ENCODE peak calls at places on chromosomes 3 and 15, in seven cellular contexts. E is psoas muscle, G is cardiac muscle cell, B is esophagus squamous epithelium, A is mammary epithelial cell, T is choroid plexus epithelial cell, U is GM12865. R is an unnamed sample.

GRCh38 chr15:29442532-29442931 is 172.9 kb upstream of the NSMCE3 start:
- DNase-seq in E (no peak), G (no peak), B (no peak), A (no peak), T (no peak), U (no peak), R (no peak)

GRCh38 chr15:49675051-49675450 is 54.2 kb downstream of the DTWD1 start:
- DNase-seq in E (no peak), G (peak), B (no peak), A (peak), T (peak), U (no peak), R (no peak)

GRCh38 chr3:19229086-19229485 is 80.8 kb downstream of the KCNH8 start:
- DNase-seq in E (no peak), G (no peak), B (no peak), A (no peak), T (no peak), U (peak), R (no peak)

GRCh38 chr3:50617911-50618481 is 1.0 kb downstream of the MAPKAPK3 start:
- DNase-seq in E (peak), G (no peak), B (no peak), A (no peak), T (no peak), U (no peak), R (no peak)

GRCh38 chr3:49750056-49750455 is 26.3 kb upstream of the GMPPB start:
- DNase-seq in E (no peak), G (no peak), B (no peak), A (no peak), T (no peak), U (no peak), R (no peak)

GRCh38 chr3:172201136-172201989 is 162.0 kb downstream of the FNDC3B start:
- DNase-seq in E (peak), G (peak), B (no peak), A (peak), T (peak), U (no peak), R (no peak)

GRCh38 chr3:124282751-124283643 is 291.1 kb upstream of the ROPN1 start:
- DNase-seq in E (no peak), G (peak), B (no peak), A (no peak), T (no peak), U (no peak), R (no peak)

GRCh38 chr15:57922780-57923179 is 142.7 kb downstream of the ALDH1A2 start:
- DNase-seq in E (peak), G (peak), B (no peak), A (peak), T (peak), U (no peak), R (no peak)

GRCh38 chr15:73388256-73388781 is 19.6 kb upstream of the HCN4 start:
- DNase-seq in E (no peak), G (peak), B (no peak), A (peak), T (peak), U (no peak), R (no peak)

GRCh38 chr15:58069008-58069407 is 3.5 kb upstream of the ALDH1A2 start:
- DNase-seq in E (no peak), G (no peak), B (no peak), A (no peak), T (no peak), U (no peak), R (no peak)

GRCh38 chr3:174342941-174343431 is 516.1 kb upstream of the NAALADL2 start:
- DNase-seq in E (no peak), G (peak), B (no peak), A (no peak), T (peak), U (no peak), R (no peak)

GRCh38 chr3:127820871-127821853 is 1.2 kb downstream of the MGLL start:
- DNase-seq in E (peak), G (no peak), B (no peak), A (no peak), T (peak), U (peak), R (no peak)

GRCh38 chr3:141343824-141344223 is 24.5 kb upstream of the ZBTB38 start:
- DNase-seq in E (no peak), G (no peak), B (no peak), A (no peak), T (no peak), U (no peak), R (no peak)

DNA sequence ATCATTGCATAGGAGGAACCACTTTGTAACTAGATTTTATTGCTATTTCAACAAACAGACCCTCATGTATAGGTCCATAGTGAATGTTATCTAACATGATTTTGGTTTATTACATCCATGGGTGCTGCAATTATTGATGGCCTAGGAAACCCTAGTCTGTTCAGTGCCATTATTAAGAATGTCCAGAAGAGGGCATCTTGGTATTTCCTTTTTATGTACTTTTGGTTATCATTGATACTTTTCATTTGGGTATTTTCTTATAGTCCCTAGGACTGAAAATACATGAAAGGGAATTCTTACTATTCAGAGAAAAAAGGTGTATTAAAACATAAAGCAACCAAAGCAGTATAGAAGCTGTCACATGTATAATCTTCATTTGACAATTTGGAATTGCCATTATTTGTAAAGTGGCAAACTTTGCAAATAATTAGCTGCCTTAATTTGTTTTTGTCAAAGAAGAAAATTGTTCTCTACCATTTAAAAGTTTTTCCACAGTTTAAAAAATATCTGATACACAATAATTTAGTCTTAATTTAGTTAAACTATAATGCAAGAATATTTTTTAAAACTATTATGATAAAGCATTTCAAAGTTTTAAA is 48.7 kb downstream of the CNOT10 start:
- DNase-seq in E (no peak), G (peak), B (no peak), A (no peak), T (peak), U (peak), R (no peak)
- TF ChIP-seq CTCF in E (peak), G (peak), B (peak), A (peak), T (peak), U (peak), R (peak)

GRCh38 chr3:155846119-155846518 is 8.1 kb downstream of the SLC33A1 start:
- DNase-seq in E (no peak), G (peak), B (no peak), A (no peak), T (no peak), U (no peak), R (no peak)

GRCh38 chr3:155847993-155848392 is 6.2 kb downstream of the SLC33A1 start:
- DNase-seq in E (no peak), G (no peak), B (no peak), A (no peak), T (no peak), U (no peak), R (no peak)

GRCh38 chr3:155843569-155843968 is 10.7 kb downstream of the SLC33A1 start:
- DNase-seq in E (no peak), G (no peak), B (no peak), A (no peak), T (no peak), U (no peak), R (no peak)
- TF ChIP-seq CTCF in E (no peak), G (no peak), B (no peak), A (no peak), T (no peak), U (no peak), R (no peak)

GRCh38 chr15:63035977-63036376 is 6.6 kb upstream of the TPM1 start:
- DNase-seq in E (no peak), G (no peak), B (no peak), A (no peak), T (no peak), U (no peak), R (no peak)
- TF ChIP-seq CTCF in E (peak), G (no peak), B (no peak), A (no peak), T (peak), U (no peak), R (peak)

GRCh38 chr3:11847607-11848006 is 922 bp upstream of the TAMM41 start:
- DNase-seq in E (no peak), G (no peak), B (no peak), A (no peak), T (no peak), U (no peak), R (no peak)
- TF ChIP-seq CTCF in E (no peak), G (no peak), B (no peak), A (peak), T (peak), U (no peak), R (no peak)

DNA sequence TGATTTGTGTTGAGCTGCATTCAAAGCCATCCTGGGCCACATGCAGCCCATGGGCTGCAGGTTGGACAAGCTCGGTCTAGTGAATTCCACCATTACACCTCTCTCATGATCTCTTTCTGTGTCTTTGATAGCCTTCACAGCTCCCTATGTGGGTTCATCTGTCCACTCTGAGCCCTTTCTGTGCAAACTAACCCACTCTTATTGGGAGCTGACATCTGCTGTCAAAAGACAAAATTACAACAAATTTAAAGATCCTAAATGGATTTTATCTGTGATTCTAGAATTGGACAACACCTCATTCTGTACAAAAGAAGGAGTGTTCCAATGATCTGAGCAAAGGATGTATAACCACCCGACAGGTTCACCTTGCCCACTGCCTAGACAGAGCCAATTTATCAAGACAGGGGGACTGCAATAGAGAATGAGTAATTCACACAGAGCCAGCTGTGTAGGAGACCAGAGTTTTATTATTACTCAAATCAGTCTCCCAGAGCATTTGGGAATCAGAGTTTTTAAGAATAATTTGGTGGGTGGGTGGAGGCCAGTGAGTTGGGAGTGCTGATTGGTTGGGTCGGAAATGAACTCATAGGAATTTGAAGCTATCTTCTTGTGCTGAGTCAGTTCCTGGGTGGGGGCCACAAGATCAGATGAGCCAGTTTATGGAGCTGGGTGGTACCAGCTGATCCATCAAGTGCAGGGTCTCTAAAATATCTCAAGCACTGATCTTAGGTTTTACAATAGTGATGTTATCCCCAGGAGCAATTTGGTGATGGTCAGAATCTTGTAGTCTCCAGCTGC is 2.6 kb upstream of the XYLB start:
- DNase-seq in E (no peak), G (peak), B (no peak), A (no peak), T (peak), U (no peak), R (no peak)
- TF ChIP-seq CTCF in E (no peak), G (peak), B (no peak), A (no peak), T (peak), U (peak), R (peak)

DNA sequence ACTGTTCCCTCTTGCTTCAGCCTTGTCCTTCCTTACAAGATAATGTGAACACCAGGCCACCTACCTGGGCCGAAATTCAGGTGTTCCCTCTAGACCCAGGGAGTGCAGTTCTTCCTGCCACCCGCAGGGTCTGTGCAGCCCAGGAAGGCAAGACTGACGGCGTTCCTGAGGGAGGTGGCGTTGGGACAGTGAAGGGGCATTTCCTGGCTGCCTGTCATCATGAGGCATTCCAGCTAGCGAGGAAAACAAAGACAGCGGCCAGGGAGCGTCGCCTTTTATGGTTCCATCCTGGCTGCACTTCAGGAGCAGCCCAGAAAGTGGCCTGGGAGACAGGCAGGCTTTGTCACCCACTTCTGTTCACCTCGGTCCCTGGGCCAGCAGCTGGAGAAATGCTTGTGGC is 84.8 kb upstream of the WNT5A start:
- DNase-seq in E (peak), G (peak), B (no peak), A (no peak), T (no peak), U (no peak), R (no peak)
- TF ChIP-seq CTCF in E (peak), G (no peak), B (peak), A (peak), T (peak), U (no peak), R (peak)

DNA sequence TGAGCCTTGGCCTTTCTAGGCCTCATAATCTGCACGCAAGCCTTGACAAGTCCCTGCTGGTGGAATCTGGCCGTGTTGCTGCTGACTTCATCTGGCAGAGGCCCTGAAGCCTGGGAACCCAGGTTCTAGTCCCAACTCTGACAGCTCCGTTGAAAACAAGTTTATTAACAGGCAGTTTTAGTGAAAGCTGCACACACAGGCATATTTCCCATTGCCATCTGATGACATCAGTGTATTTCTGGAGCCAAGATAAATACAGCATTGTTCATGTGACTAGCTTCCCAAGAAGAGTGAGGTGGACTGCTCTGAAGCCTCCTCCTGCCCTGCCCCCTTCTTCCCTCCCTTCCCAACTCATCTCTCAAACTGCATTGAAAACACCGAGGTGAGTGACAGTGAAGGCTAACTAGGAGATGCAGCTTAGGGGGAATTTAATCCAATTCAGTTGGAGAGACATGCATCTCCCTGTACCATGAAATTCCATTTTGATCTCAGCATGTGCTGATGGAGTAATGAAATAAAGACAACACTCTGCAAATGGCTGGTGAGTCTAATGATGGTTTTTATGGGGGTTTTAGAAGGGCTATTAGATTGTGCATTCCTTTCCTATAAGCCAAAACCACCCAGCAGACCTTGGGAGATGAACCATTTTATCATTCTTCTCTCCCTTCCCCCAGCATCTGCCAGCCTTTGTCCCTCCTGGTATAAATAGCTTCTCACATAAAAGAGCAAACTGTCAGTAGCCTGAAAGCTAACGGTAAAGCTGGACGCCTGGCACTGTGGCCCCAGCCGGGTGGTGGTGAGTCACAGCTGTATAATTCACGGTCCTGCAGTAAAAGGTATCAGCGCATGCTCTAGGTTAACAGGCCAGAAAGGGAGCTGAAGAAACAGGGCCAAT is 38.0 kb downstream of the PRICKLE2 start:
- DNase-seq in E (peak), G (peak), B (no peak), A (peak), T (peak), U (no peak), R (no peak)
- TF ChIP-seq CTCF in E (no peak), G (no peak), B (no peak), A (no peak), T (peak), U (no peak), R (peak)